ENCODE peak calls at places on chromosomes 13 and 19, in six cellular contexts. One of them, this sample, is unnamed. For H3K36me3, the result is how much of the 10 kb centered on the place peaks cover.

GRCh38 chr13:48595330-48596127 is 58.2 kb upstream of the CYSLTR2 start:
- DNase-seq in effector memory CD4-positive, alpha-beta T cell: peak
- DNase-seq in transverse colon: peak
- DNase-seq in CD8-positive, alpha-beta memory T cell: peak
- DNase-seq in naive thymus-derived CD4-positive, alpha-beta T cell: peak
- DNase-seq in fibroblast of lung: peak
- DNase-seq in this sample: no peak

GRCh38 chr13:21898461-21898860 is 227.6 kb downstream of the FGF9 start:
- DNase-seq in effector memory CD4-positive, alpha-beta T cell: no peak
- DNase-seq in transverse colon: no peak
- DNase-seq in CD8-positive, alpha-beta memory T cell: no peak
- DNase-seq in naive thymus-derived CD4-positive, alpha-beta T cell: no peak
- DNase-seq in fibroblast of lung: no peak
- DNase-seq in this sample: no peak

GRCh38 chr13:113192902-113193301 is 15.6 kb downstream of the PCID2 start:
- DNase-seq in effector memory CD4-positive, alpha-beta T cell: no peak
- DNase-seq in transverse colon: no peak
- DNase-seq in CD8-positive, alpha-beta memory T cell: no peak
- DNase-seq in naive thymus-derived CD4-positive, alpha-beta T cell: no peak
- DNase-seq in fibroblast of lung: peak
- DNase-seq in this sample: peak

GRCh38 chr19:44741841-44742352 is 6.6 kb upstream of the BCL3 start:
- DNase-seq in effector memory CD4-positive, alpha-beta T cell: no peak
- DNase-seq in transverse colon: peak
- DNase-seq in CD8-positive, alpha-beta memory T cell: no peak
- DNase-seq in naive thymus-derived CD4-positive, alpha-beta T cell: no peak
- DNase-seq in fibroblast of lung: peak
- DNase-seq in this sample: peak

GRCh38 chr13:50576156-50576555 is 267.3 kb downstream of the DLEU7 start:
- DNase-seq in effector memory CD4-positive, alpha-beta T cell: no peak
- DNase-seq in transverse colon: peak
- DNase-seq in CD8-positive, alpha-beta memory T cell: no peak
- DNase-seq in naive thymus-derived CD4-positive, alpha-beta T cell: no peak
- DNase-seq in fibroblast of lung: no peak
- DNase-seq in this sample: no peak

GRCh38 chr13:46656786-46657185 is 103.8 kb downstream of the LRCH1 start:
- DNase-seq in effector memory CD4-positive, alpha-beta T cell: no peak
- DNase-seq in transverse colon: no peak
- DNase-seq in CD8-positive, alpha-beta memory T cell: no peak
- DNase-seq in naive thymus-derived CD4-positive, alpha-beta T cell: no peak
- DNase-seq in fibroblast of lung: no peak
- DNase-seq in this sample: no peak

GRCh38 chr13:113616281-113616906 is 31.8 kb downstream of the TFDP1 start:
- DNase-seq in effector memory CD4-positive, alpha-beta T cell: no peak
- DNase-seq in transverse colon: no peak
- DNase-seq in CD8-positive, alpha-beta memory T cell: no peak
- DNase-seq in naive thymus-derived CD4-positive, alpha-beta T cell: no peak
- DNase-seq in fibroblast of lung: no peak
- DNase-seq in this sample: no peak

GRCh38 chr19:35345671-35346111 is 2.0 kb upstream of the FFAR1 start:
- DNase-seq in effector memory CD4-positive, alpha-beta T cell: no peak
- DNase-seq in transverse colon: no peak
- DNase-seq in CD8-positive, alpha-beta memory T cell: no peak
- DNase-seq in naive thymus-derived CD4-positive, alpha-beta T cell: no peak
- DNase-seq in fibroblast of lung: no peak
- DNase-seq in this sample: no peak

GRCh38 chr19:2254052-2254872 is 2.0 kb downstream of the JSRP1 start:
- DNase-seq in effector memory CD4-positive, alpha-beta T cell: no peak
- DNase-seq in transverse colon: no peak
- DNase-seq in CD8-positive, alpha-beta memory T cell: no peak
- DNase-seq in naive thymus-derived CD4-positive, alpha-beta T cell: no peak
- DNase-seq in fibroblast of lung: peak
- DNase-seq in this sample: no peak

GRCh38 chr13:99434258-99434788 is 66.9 kb upstream of the TM9SF2 start:
- DNase-seq in effector memory CD4-positive, alpha-beta T cell: peak
- DNase-seq in transverse colon: peak
- DNase-seq in CD8-positive, alpha-beta memory T cell: peak
- DNase-seq in naive thymus-derived CD4-positive, alpha-beta T cell: peak
- DNase-seq in fibroblast of lung: no peak
- DNase-seq in this sample: no peak

GRCh38 chr13:29513002-29513980 is 82.2 kb downstream of the SLC7A1 start:
- DNase-seq in effector memory CD4-positive, alpha-beta T cell: no peak
- DNase-seq in transverse colon: no peak
- DNase-seq in CD8-positive, alpha-beta memory T cell: no peak
- DNase-seq in naive thymus-derived CD4-positive, alpha-beta T cell: no peak
- DNase-seq in fibroblast of lung: no peak
- DNase-seq in this sample: no peak

GRCh38 chr13:95743192-95743591 is 66.3 kb downstream of the DNAJC3 start:
- DNase-seq in effector memory CD4-positive, alpha-beta T cell: no peak
- DNase-seq in transverse colon: no peak
- DNase-seq in CD8-positive, alpha-beta memory T cell: no peak
- DNase-seq in naive thymus-derived CD4-positive, alpha-beta T cell: no peak
- DNase-seq in fibroblast of lung: no peak
- DNase-seq in this sample: no peak

GRCh38 chr13:19601749-19602725 is 31.4 kb upstream of the MPHOSPH8 start:
- DNase-seq in effector memory CD4-positive, alpha-beta T cell: no peak
- DNase-seq in transverse colon: peak
- DNase-seq in CD8-positive, alpha-beta memory T cell: peak
- DNase-seq in naive thymus-derived CD4-positive, alpha-beta T cell: no peak
- DNase-seq in fibroblast of lung: peak
- DNase-seq in this sample: no peak

GRCh38 chr13:22793598-22794134 is 387.1 kb upstream of the SGCG start:
- DNase-seq in effector memory CD4-positive, alpha-beta T cell: no peak
- DNase-seq in transverse colon: no peak
- DNase-seq in CD8-positive, alpha-beta memory T cell: no peak
- DNase-seq in naive thymus-derived CD4-positive, alpha-beta T cell: no peak
- DNase-seq in fibroblast of lung: peak
- DNase-seq in this sample: no peak

GRCh38 chr19:35963514-35963913 is 27.3 kb downstream of the LRFN3 start:
- DNase-seq in effector memory CD4-positive, alpha-beta T cell: no peak
- DNase-seq in transverse colon: no peak
- DNase-seq in CD8-positive, alpha-beta memory T cell: no peak
- DNase-seq in naive thymus-derived CD4-positive, alpha-beta T cell: no peak
- DNase-seq in fibroblast of lung: peak
- DNase-seq in this sample: peak

GRCh38 chr19:39998511-39998910 is 1.7 kb downstream of the ZNF546 start:
- DNase-seq in effector memory CD4-positive, alpha-beta T cell: no peak
- DNase-seq in transverse colon: no peak
- DNase-seq in CD8-positive, alpha-beta memory T cell: no peak
- DNase-seq in naive thymus-derived CD4-positive, alpha-beta T cell: no peak
- DNase-seq in fibroblast of lung: peak
- DNase-seq in this sample: no peak

GRCh38 chr19:33954686-33955085 is 158.0 kb downstream of the KCTD15 start:
- DNase-seq in effector memory CD4-positive, alpha-beta T cell: no peak
- DNase-seq in transverse colon: no peak
- DNase-seq in CD8-positive, alpha-beta memory T cell: no peak
- DNase-seq in naive thymus-derived CD4-positive, alpha-beta T cell: no peak
- DNase-seq in fibroblast of lung: no peak
- DNase-seq in this sample: no peak

GRCh38 chr19:31330761-31331160 is 18.5 kb downstream of the TSHZ3 start:
- DNase-seq in effector memory CD4-positive, alpha-beta T cell: no peak
- DNase-seq in transverse colon: no peak
- DNase-seq in CD8-positive, alpha-beta memory T cell: no peak
- DNase-seq in naive thymus-derived CD4-positive, alpha-beta T cell: no peak
- DNase-seq in fibroblast of lung: no peak
- DNase-seq in this sample: peak

GRCh38 chr13:93039131-93039530 is 187.5 kb upstream of the GPC6 start:
- DNase-seq in effector memory CD4-positive, alpha-beta T cell: no peak
- DNase-seq in transverse colon: no peak
- DNase-seq in CD8-positive, alpha-beta memory T cell: no peak
- DNase-seq in naive thymus-derived CD4-positive, alpha-beta T cell: no peak
- DNase-seq in fibroblast of lung: peak
- DNase-seq in this sample: no peak

GRCh38 chr13:32031025-32031814 is at the start of gene FRY:
- DNase-seq in effector memory CD4-positive, alpha-beta T cell: peak
- DNase-seq in transverse colon: peak
- DNase-seq in CD8-positive, alpha-beta memory T cell: peak
- DNase-seq in naive thymus-derived CD4-positive, alpha-beta T cell: peak
- DNase-seq in fibroblast of lung: peak
- DNase-seq in this sample: peak

GRCh38 chr19:37855098-37855497 is 51.3 kb downstream of the WDR87 start:
- DNase-seq in effector memory CD4-positive, alpha-beta T cell: no peak
- DNase-seq in transverse colon: peak
- DNase-seq in CD8-positive, alpha-beta memory T cell: no peak
- DNase-seq in naive thymus-derived CD4-positive, alpha-beta T cell: no peak
- DNase-seq in fibroblast of lung: peak
- DNase-seq in this sample: no peak

GRCh38 chr13:69601661-69602060 is 506.0 kb upstream of the ATXN8OS start:
- DNase-seq in effector memory CD4-positive, alpha-beta T cell: no peak
- DNase-seq in transverse colon: no peak
- DNase-seq in CD8-positive, alpha-beta memory T cell: no peak
- DNase-seq in naive thymus-derived CD4-positive, alpha-beta T cell: no peak
- DNase-seq in fibroblast of lung: no peak
- DNase-seq in this sample: no peak

GRCh38 chr13:91357613-91358383 is 10.3 kb downstream of the MIR17HG start:
- DNase-seq in effector memory CD4-positive, alpha-beta T cell: no peak
- DNase-seq in transverse colon: no peak
- DNase-seq in CD8-positive, alpha-beta memory T cell: no peak
- DNase-seq in naive thymus-derived CD4-positive, alpha-beta T cell: no peak
- DNase-seq in fibroblast of lung: no peak
- DNase-seq in this sample: no peak

GRCh38 chr19:14337510-14337909 is 43.7 kb upstream of the ADGRE5 start:
- DNase-seq in effector memory CD4-positive, alpha-beta T cell: peak
- DNase-seq in transverse colon: peak
- DNase-seq in CD8-positive, alpha-beta memory T cell: peak
- DNase-seq in naive thymus-derived CD4-positive, alpha-beta T cell: no peak
- DNase-seq in fibroblast of lung: no peak
- DNase-seq in this sample: no peak

GRCh38 chr19:44626067-44626624 is 12.8 kb downstream of the IGSF23 start:
- DNase-seq in effector memory CD4-positive, alpha-beta T cell: no peak
- DNase-seq in transverse colon: no peak
- DNase-seq in CD8-positive, alpha-beta memory T cell: no peak
- DNase-seq in naive thymus-derived CD4-positive, alpha-beta T cell: no peak
- DNase-seq in fibroblast of lung: peak
- DNase-seq in this sample: peak

GRCh38 chr13:75021151-75021550 is 460.8 kb downstream of the TBC1D4 start:
- DNase-seq in effector memory CD4-positive, alpha-beta T cell: no peak
- DNase-seq in transverse colon: no peak
- DNase-seq in CD8-positive, alpha-beta memory T cell: no peak
- DNase-seq in naive thymus-derived CD4-positive, alpha-beta T cell: no peak
- DNase-seq in fibroblast of lung: no peak
- DNase-seq in this sample: no peak

GRCh38 chr13:52765991-52766390 is 26.4 kb upstream of the CNMD start:
- DNase-seq in effector memory CD4-positive, alpha-beta T cell: no peak
- DNase-seq in transverse colon: no peak
- DNase-seq in CD8-positive, alpha-beta memory T cell: no peak
- DNase-seq in naive thymus-derived CD4-positive, alpha-beta T cell: no peak
- DNase-seq in fibroblast of lung: no peak
- DNase-seq in this sample: no peak

GRCh38 chr13:57946361-57946760 is 314.8 kb downstream of the PCDH17 start:
- DNase-seq in effector memory CD4-positive, alpha-beta T cell: no peak
- DNase-seq in transverse colon: no peak
- DNase-seq in CD8-positive, alpha-beta memory T cell: no peak
- DNase-seq in naive thymus-derived CD4-positive, alpha-beta T cell: no peak
- DNase-seq in fibroblast of lung: no peak
- DNase-seq in this sample: no peak

GRCh38 chr19:51338563-51339312 is 3.2 kb downstream of the VSIG10L start:
- DNase-seq in effector memory CD4-positive, alpha-beta T cell: peak
- DNase-seq in transverse colon: peak
- DNase-seq in CD8-positive, alpha-beta memory T cell: peak
- DNase-seq in naive thymus-derived CD4-positive, alpha-beta T cell: peak
- DNase-seq in fibroblast of lung: peak
- DNase-seq in this sample: peak

GRCh38 chr19:33377586-33378475 is 4.3 kb downstream of the CEBPG start:
- DNase-seq in effector memory CD4-positive, alpha-beta T cell: no peak
- DNase-seq in transverse colon: no peak
- DNase-seq in CD8-positive, alpha-beta memory T cell: no peak
- DNase-seq in naive thymus-derived CD4-positive, alpha-beta T cell: no peak
- DNase-seq in fibroblast of lung: peak
- DNase-seq in this sample: peak

GRCh38 chr13:88643233-88643632 is 972.1 kb downstream of the SLITRK5 start:
- DNase-seq in effector memory CD4-positive, alpha-beta T cell: no peak
- DNase-seq in transverse colon: no peak
- DNase-seq in CD8-positive, alpha-beta memory T cell: no peak
- DNase-seq in naive thymus-derived CD4-positive, alpha-beta T cell: no peak
- DNase-seq in fibroblast of lung: no peak
- DNase-seq in this sample: no peak

DNA sequence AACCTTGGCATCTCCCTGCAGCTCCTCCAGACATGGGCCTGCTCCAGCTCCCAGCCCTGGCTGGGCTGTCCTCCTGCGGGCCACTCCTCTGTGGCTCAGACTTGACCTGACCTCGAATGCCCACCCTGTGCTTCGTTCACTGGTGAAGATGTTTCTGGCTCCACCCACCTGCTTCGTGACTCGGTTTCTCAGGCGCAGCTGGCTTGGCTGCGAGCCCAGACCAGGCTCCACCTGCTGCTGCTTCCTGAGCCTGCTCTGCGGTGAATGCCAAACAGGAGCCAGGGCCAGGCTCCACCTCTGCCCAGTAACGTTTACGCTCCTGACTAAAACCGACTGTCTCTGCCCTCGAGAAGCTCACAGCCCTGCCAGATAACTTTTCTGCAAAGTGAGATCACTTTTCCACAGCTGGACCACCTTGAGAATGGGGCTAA is 8.9 kb upstream of the RSPH6A start:
- DNase-seq in effector memory CD4-positive, alpha-beta T cell: no peak
- DNase-seq in transverse colon: no peak
- DNase-seq in CD8-positive, alpha-beta memory T cell: no peak
- DNase-seq in naive thymus-derived CD4-positive, alpha-beta T cell: no peak
- DNase-seq in fibroblast of lung: peak
- DNase-seq in this sample: no peak
- H3K36me3 ChIP-seq in effector memory CD4-positive, alpha-beta T cell: half or more
- H3K36me3 ChIP-seq in transverse colon: under half
- H3K36me3 ChIP-seq in CD8-positive, alpha-beta memory T cell: under half
- H3K36me3 ChIP-seq in naive thymus-derived CD4-positive, alpha-beta T cell: under half
- H3K36me3 ChIP-seq in fibroblast of lung: under half
- H3K36me3 ChIP-seq in this sample: half or more

DNA sequence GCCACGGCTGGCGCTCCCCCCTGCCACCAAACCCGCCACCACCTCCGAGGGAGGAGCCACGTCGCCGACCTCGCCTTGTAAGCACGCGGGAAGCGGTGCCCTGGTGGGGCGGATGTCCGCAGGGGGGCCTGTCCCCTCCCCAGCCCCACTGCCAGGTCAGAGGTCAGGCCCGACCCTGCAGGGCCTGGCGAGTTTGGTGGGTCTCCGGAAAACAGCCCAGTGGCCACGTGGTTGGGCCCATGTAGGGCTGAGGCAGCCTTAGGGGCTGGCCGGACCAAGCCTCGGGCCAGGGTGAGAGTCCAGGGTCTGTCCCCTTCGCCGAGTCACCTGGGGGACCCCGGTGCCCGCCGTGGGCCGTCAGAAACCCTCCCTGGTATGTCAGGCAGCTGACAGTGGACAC is 26.5 kb downstream of the SMIM24 start:
- DNase-seq in effector memory CD4-positive, alpha-beta T cell: no peak
- DNase-seq in transverse colon: no peak
- DNase-seq in CD8-positive, alpha-beta memory T cell: no peak
- DNase-seq in naive thymus-derived CD4-positive, alpha-beta T cell: no peak
- DNase-seq in fibroblast of lung: no peak
- DNase-seq in this sample: no peak
- H3K27ac ChIP-seq in effector memory CD4-positive, alpha-beta T cell: no peak
- H3K27ac ChIP-seq in transverse colon: peak
- H3K27ac ChIP-seq in CD8-positive, alpha-beta memory T cell: no peak
- H3K27ac ChIP-seq in naive thymus-derived CD4-positive, alpha-beta T cell: no peak
- H3K27ac ChIP-seq in fibroblast of lung: no peak
- H3K27ac ChIP-seq in this sample: no peak

GRCh38 chr19:23785982-23786381 is 27.3 kb upstream of the ZNF681 start:
- DNase-seq in effector memory CD4-positive, alpha-beta T cell: no peak
- DNase-seq in transverse colon: no peak
- DNase-seq in CD8-positive, alpha-beta memory T cell: no peak
- DNase-seq in naive thymus-derived CD4-positive, alpha-beta T cell: no peak
- DNase-seq in fibroblast of lung: no peak
- DNase-seq in this sample: no peak
- H3K36me3 ChIP-seq in effector memory CD4-positive, alpha-beta T cell: under half
- H3K36me3 ChIP-seq in transverse colon: under half
- H3K36me3 ChIP-seq in CD8-positive, alpha-beta memory T cell: under half
- H3K36me3 ChIP-seq in naive thymus-derived CD4-positive, alpha-beta T cell: under half
- H3K36me3 ChIP-seq in fibroblast of lung: under half
- H3K36me3 ChIP-seq in this sample: under half

GRCh38 chr19:47352095-47352494 is 3.0 kb downstream of the DHX34 start:
- DNase-seq in effector memory CD4-positive, alpha-beta T cell: no peak
- DNase-seq in transverse colon: no peak
- DNase-seq in CD8-positive, alpha-beta memory T cell: no peak
- DNase-seq in naive thymus-derived CD4-positive, alpha-beta T cell: no peak
- DNase-seq in fibroblast of lung: no peak
- DNase-seq in this sample: no peak
- H3K27ac ChIP-seq in effector memory CD4-positive, alpha-beta T cell: no peak
- H3K27ac ChIP-seq in transverse colon: no peak
- H3K27ac ChIP-seq in CD8-positive, alpha-beta memory T cell: no peak
- H3K27ac ChIP-seq in naive thymus-derived CD4-positive, alpha-beta T cell: no peak
- H3K27ac ChIP-seq in fibroblast of lung: no peak
- H3K27ac ChIP-seq in this sample: no peak